ENCODE peak calls at places on chromosomes 1 and 21, in six cellular contexts. X is H1, Y is HL-60, I is K562, R is GM12878, J is HepG2. W is an unnamed sample.

GRCh38 chr21:42546433-42546832 is 32.8 kb downstream of the SLC37A1 start:
- DNase-seq in Y (no peak), J (no peak), X (no peak), R (no peak), I (no peak), W (no peak)

GRCh38 chr1:85199667-85200366 is 999 bp downstream of the SYDE2 start:
- DNase-seq in R (no peak), Y (no peak), X (no peak), J (no peak), I (no peak), W (no peak)

GRCh38 chr1:167430134-167430848 is 88.0 kb downstream of the CD247 start:
- DNase-seq in I (no peak), J (no peak), R (no peak), Y (no peak), X (peak; percentile 61), W (no peak)

GRCh38 chr1:201753492-201753891 is 75.5 kb upstream of the IPO9 start:
- DNase-seq in X (no peak), R (no peak), J (no peak), I (no peak), Y (no peak), W (no peak)

GRCh38 chr1:56797079-56797685 is 22.0 kb downstream of the FYB2 start:
- DNase-seq in Y (no peak), X (no peak), R (no peak), J (no peak), I (no peak), W (no peak)

GRCh38 chr21:38337793-38338192 is 81.0 kb downstream of the KCNJ15 start:
- DNase-seq in Y (no peak), R (no peak), I (no peak), J (no peak), X (no peak), W (no peak)

GRCh38 chr1:239909894-239910293 is 181.8 kb upstream of the FMN2 start:
- DNase-seq in R (no peak), I (no peak), Y (peak; percentile 89), J (no peak), X (no peak), W (no peak)

GRCh38 chr1:41712081-41712480 is 206.6 kb downstream of the HIVEP3 start:
- DNase-seq in Y (no peak), X (no peak), J (no peak), R (no peak), I (no peak), W (no peak)

GRCh38 chr1:56617141-56617540 is 28.0 kb upstream of the PRKAA2 start:
- DNase-seq in Y (no peak), X (no peak), R (no peak), I (no peak), J (no peak), W (no peak)

GRCh38 chr1:94096797-94097549 is 24.0 kb downstream of the ABCA4 start:
- DNase-seq in R (no peak), X (no peak), J (peak; percentile 61), Y (no peak), I (no peak), W (no peak)

GRCh38 chr1:201612645-201613044 is 73.7 kb downstream of the NAV1 start:
- DNase-seq in X (no peak), R (no peak), Y (no peak), I (no peak), J (no peak), W (no peak)

GRCh38 chr1:9128161-9128519 is 762 bp downstream of the GPR157 start:
- DNase-seq in Y (no peak), R (no peak), I (no peak), J (no peak), X (no peak), W (peak; percentile 39)

GRCh38 chr1:147598631-147599361 is 57.5 kb downstream of the BCL9 start:
- DNase-seq in Y (no peak), X (no peak), I (no peak), R (no peak), J (no peak), W (peak; percentile 67)

GRCh38 chr1:113675299-113675698 is 84.0 kb downstream of the PHTF1 start:
- DNase-seq in J (no peak), Y (no peak), I (no peak), R (no peak), X (no peak), W (no peak)
- TF ChIP-seq GABPA in J (no peak), Y (no peak), I (no peak), R (no peak), X (no peak), W (no peak)

GRCh38 chr1:232950197-232950918 is at the start of gene NTPCR:
- DNase-seq in J (peak; percentile 84), I (peak; percentile 97), Y (peak; percentile 89), R (peak; percentile 79), X (peak; percentile 88), W (peak; percentile 98)
- TF ChIP-seq CTCF in J (no peak), I (no peak), Y (no peak), R (no peak), X (no peak), W (no peak)

DNA sequence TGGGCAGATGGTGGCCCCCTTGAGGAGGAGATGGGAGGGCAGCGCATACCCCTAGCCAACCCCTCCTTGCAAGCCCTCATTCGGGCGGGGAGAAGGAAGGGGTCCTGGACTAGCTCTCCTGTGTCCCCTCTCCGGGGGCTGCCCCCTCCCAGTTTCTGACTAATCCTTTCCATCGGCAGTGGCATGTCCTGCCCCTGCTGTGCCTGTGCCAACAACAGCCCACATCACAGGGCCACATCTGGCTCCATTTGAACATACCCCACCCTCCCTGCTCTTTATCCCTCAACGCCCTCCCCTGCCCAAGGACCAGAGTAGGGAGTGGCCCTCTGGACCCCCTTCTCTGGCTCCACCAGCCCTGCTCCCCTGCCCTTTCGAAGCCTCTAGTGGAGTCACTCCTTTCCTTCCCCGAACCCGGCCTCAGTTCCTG is 11.0 kb upstream of the LMNA start:
- DNase-seq in I (no peak), J (no peak), X (no peak), R (no peak), Y (no peak), W (peak; percentile 61)
- TF ChIP-seq GABPA in I (no peak), J (no peak), X (no peak), R (no peak), Y (no peak), W (no peak)

DNA sequence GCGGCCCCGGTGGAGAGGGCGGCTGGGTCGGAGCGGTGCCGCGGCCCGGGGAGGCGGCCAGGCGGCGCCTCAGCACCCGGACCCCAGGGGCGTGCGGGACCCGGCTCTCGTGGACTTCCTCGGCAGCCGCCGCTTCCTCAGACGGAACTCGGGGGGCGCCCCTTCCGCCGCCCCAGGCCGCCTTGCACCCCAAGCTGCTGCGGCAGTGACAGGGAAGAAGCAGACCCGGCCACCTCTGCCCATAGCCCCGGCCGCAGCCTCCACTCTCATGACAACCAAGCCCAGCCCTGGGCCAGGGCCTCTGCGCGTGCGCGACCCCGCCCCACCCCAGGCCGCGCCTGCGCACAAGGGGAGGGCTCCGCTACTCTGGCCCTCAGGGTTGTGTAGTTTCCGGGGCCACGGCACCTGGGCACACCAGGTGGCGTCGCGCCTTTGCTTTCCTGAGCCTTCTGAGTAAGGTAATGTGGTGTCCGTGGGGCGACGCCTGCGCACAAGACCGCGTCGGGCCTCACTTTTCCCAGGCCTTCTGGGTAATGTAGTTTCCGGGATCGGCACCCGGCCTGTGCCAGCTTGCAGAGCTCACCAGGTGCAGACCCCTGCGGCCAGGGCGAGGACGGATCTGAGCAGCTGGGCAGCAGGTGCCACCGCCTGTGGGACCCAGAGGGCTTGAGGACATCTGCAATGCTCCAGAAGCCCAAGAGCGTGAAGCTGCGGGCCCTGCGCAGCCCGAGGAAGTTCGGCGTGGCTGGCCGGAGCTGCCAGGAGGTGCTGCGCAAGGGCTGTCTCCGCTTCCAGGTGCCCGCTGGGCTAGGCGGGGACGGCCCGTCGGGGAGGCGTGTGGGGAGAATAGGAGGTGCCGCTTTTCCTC is at the start of the genes CEP104 and DFFB:
- DNase-seq in Y (peak; percentile 97), I (peak; percentile 100), J (peak; percentile 98), X (peak; percentile 94), R (peak; percentile 91), W (peak; percentile 100)
- TF ChIP-seq CTCF in Y (no peak), I (peak; percentile 85), J (peak; percentile 94), X (peak; percentile 29), R (peak; percentile 45), W (no peak)